ENCODE peak calls at places on chromosomes 11 and 22, in nine cellular contexts. B is lung; A is CD8-positive, alpha-beta T cell; Q is right lobe of liver; H is effector memory CD4-positive, alpha-beta T cell; D is cardiac muscle cell; G is adrenal gland; Y is right cardiac atrium; O is upper lobe of right lung. S is an unnamed sample.

GRCh38 chr11:33996498-33997454 is 54.8 kb upstream of the CAPRIN1 start:
- DNase-seq in B (peak; percentile 72), A (peak; percentile 59), Q (peak; percentile 60), H (peak; percentile 55), D (peak; percentile 80), G (peak; percentile 83), Y (peak; percentile 71), O (no peak), S (peak; percentile 13)

GRCh38 chr11:119843760-119844330 is 114.8 kb upstream of the NECTIN1 start:
- DNase-seq in B (no peak), A (no peak), Q (no peak), H (no peak), D (no peak), G (no peak), Y (no peak), O (no peak), S (no peak)

GRCh38 chr11:46361283-46362145 is 14.3 kb downstream of the DGKZ start:
- DNase-seq in B (peak; percentile 66), A (peak; percentile 55), Q (no peak), H (peak; percentile 32), D (peak; percentile 63), G (no peak), Y (peak; percentile 88), O (peak; percentile 88), S (no peak)

GRCh38 chr11:72430743-72431570 is 3.4 kb downstream of the CLPB start:
- DNase-seq in B (no peak), A (no peak), Q (no peak), H (no peak), D (peak; percentile 71), G (peak; percentile 53), Y (peak; percentile 57), O (no peak), S (peak; percentile 28)

GRCh38 chr11:124760205-124760652 is 1.9 kb downstream of the ESAM start:
- DNase-seq in B (no peak), A (no peak), Q (no peak), H (no peak), D (no peak), G (no peak), Y (peak; percentile 64), O (peak; percentile 75), S (no peak)

GRCh38 chr11:92841719-92842118 is 127.7 kb upstream of the MTNR1B start:
- DNase-seq in B (no peak), A (no peak), Q (no peak), H (no peak), D (no peak), G (no peak), Y (no peak), O (no peak), S (no peak)

GRCh38 chr11:75481602-75482309 is 44.0 kb downstream of the GDPD5 start:
- DNase-seq in B (no peak), A (no peak), Q (no peak), H (no peak), D (no peak), G (no peak), Y (no peak), O (no peak), S (no peak)

GRCh38 chr11:83726316-83726715 is 440.1 kb upstream of the CCDC90B start:
- DNase-seq in B (no peak), A (no peak), Q (no peak), H (no peak), D (no peak), G (no peak), Y (no peak), O (no peak), S (no peak)

GRCh38 chr22:43861529-43861928 is 784 bp downstream of the SULT4A1 start:
- DNase-seq in B (no peak), A (no peak), Q (peak; percentile 27), H (no peak), D (peak; percentile 49), G (no peak), Y (no peak), O (no peak), S (no peak)

DNA sequence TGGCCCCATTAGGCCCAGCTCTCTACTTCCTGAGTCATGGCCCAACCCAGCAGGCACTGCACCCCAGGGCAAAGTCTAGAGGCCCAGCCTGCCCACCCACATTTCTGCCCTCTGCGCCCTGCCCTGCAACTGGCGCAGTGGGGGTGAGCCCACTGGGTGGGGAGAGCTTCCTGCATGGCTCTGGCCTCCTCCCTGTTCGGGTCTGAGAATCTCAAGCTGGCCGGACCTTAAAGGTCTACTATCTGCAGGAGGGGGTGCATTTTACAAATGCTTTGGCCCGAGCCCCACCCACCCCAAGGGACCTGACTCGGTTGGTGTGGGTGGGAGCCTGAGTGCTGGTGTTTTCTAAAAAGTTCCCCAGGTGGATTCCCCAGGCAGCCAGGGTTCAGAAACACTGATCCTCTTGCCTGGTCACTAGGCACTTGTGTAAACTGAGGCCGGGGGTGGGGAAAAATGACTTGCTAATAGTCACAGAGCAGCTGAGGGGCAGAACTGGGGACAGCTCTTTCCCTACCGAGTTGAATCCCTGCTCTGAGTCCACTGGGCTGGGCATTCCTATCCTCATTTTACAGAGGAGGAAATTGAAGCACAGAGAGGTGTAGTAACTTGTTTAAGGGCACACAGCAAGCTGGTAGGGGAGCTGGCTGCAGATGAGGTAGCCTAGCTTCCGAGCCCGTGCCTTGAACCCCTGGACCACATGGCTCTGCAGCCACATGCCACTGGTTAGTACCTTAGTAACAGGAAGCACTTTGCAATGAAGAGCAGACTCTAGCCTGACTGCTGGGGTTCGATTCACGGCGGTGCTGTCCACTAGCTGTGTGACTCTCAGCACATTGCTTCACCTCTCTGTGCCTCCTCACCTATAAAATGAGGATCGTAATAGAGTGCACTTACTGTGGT is 36.3 kb downstream of the CD82 start:
- DNase-seq in B (no peak), A (no peak), Q (no peak), H (no peak), D (no peak), G (no peak), Y (peak; percentile 49), O (no peak), S (no peak)
- H3K27ac ChIP-seq in B (peak overlapping the region; percentile 12), A (no peak overlapping the region), Q (no peak overlapping the region), H (peak overlapping the region; percentile 44), D (no peak overlapping the region), G (no peak overlapping the region), Y (no peak overlapping the region), O (peak overlapping the region; percentile 56), S (no peak overlapping the region)

GRCh38 chr11:106608677-106609076 is 409.6 kb downstream of the GUCY1A2 start:
- DNase-seq in B (no peak), A (no peak), Q (no peak), H (no peak), D (peak; percentile 20), G (no peak), Y (no peak), O (no peak), S (no peak)
- H3K27ac ChIP-seq in B (no peak overlapping the region), A (no peak overlapping the region), Q (no peak overlapping the region), H (no peak overlapping the region), D (no peak overlapping the region), G (no peak overlapping the region), Y (no peak overlapping the region), O (no peak overlapping the region), S (no peak overlapping the region)

GRCh38 chr22:24188705-24189248 is 7.5 kb downstream of the SUSD2 start:
- DNase-seq in B (no peak), A (no peak), Q (peak; percentile 30), H (no peak), D (no peak), G (no peak), Y (no peak), O (no peak), S (no peak)
- H3K27ac ChIP-seq in B (peak overlapping the region; percentile 61), A (no peak overlapping the region), Q (no peak overlapping the region), H (no peak overlapping the region), D (no peak overlapping the region), G (no peak overlapping the region), Y (no peak overlapping the region), O (peak overlapping the region; percentile 51), S (no peak overlapping the region)

DNA sequence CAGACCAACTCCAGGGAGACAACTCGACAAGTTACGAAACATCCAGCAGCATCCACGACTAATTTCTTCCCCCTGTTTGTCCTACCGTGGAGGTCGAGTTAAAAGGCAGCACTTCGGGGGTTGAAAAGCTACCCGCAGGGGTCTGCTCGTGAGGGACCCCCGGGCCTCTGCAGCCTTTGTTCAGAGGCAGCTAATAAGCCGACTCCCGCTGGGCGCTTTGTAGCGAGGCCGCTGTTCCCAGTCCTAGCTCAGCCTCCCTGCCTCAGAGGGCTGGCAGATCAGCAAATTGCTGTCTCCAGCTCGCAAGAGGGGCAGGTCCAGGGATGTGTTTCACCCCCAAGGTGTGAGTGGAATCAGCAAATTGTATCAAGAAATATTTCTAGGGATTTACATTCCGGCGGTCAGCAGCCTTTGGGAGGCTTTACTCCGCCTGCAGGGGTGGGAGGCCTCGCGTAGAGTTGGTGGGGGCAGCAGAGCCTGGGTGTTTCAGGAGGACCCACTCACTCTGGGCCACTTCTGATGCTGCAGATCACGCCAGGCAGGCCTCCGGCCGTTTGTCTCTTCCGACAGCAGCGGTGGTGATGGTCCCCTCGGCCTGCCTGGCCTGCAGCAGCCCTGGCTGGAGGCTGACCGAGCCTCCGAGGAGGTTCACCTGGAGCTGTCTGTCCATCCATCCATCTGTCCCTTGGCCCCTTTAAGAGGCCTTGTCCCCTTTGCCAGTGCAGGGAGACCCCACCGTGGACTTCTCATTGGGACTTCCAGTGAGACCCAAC is 21.6 kb upstream of the KCNQ1OT1 start:
- DNase-seq in B (no peak), A (no peak), Q (no peak), H (no peak), D (no peak), G (no peak), Y (peak; percentile 35), O (no peak), S (no peak)
- H3K27ac ChIP-seq in B (no peak overlapping the region), A (no peak overlapping the region), Q (no peak overlapping the region), H (no peak overlapping the region), D (no peak overlapping the region), G (no peak overlapping the region), Y (no peak overlapping the region), O (no peak overlapping the region), S (no peak overlapping the region)

DNA sequence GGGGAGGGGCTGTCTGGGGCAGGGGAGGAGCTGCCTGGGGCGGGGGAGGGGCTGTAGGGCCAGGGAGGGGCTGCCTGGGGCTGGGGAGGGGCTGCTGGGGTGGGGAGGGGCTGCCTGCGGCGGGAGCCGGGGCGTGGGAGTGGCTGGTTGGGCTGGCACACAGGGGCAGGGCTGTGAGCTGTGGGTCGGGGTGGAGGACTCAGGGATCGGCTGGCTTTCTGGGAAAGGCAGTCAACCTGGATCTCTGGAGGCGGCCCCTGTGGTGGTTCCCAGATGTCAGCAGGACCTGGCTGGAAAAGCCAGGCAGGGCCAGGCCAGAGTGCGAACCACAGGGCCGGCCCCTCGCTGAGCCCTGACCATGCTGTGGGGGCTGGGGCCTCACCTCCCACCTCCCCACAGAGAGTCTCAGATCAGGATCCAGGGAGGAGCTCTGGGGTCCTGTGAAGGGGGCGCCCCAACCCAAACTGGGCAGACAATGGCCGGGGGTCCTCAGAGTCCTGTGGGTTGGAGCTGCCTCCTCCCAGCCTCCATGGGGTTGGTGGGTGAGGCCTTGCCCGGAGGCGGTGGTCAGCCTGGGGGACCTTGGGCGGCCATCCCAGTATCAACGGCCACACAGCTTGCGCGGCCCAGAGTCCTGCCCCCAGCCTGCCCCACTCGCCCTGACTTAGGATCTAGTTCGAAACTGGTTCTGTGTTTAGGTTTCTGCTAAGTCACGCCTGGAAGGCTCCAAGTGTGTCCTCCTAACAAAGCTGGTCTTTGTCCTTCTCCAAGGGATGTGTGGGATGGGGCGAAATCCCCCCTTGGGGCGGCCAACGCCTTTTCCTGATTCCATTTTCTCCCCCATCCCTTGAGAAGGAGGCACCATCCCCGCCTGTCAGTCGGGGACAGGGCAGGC is 1.9 kb downstream of the MUC5B start:
- DNase-seq in B (no peak), A (no peak), Q (peak; percentile 47), H (no peak), D (no peak), G (no peak), Y (peak; percentile 41), O (peak; percentile 56), S (no peak)
- H3K27ac ChIP-seq in B (no peak overlapping the region), A (no peak overlapping the region), Q (no peak overlapping the region), H (no peak overlapping the region), D (no peak overlapping the region), G (no peak overlapping the region), Y (no peak overlapping the region), O (no peak overlapping the region), S (no peak overlapping the region)

S was measured in caudate nucleus.